ENCODE peak calls at places on chromosome 21, in four cellular contexts. F, E, C and Q are unnamed samples.

GRCh38 chr21:35072960-35073359 is 23.9 kb upstream of the RUNX1 start:
- DNase-seq in F (no peak), E (no peak), C (no peak), Q (no peak)

GRCh38 chr21:35204850-35205564 is 155.9 kb upstream of the RUNX1 start:
- DNase-seq in F (no peak), E (peak; percentile 43), C (no peak), Q (no peak)

GRCh38 chr21:25862112-25862511 is 127.3 kb downstream of the GABPA start:
- DNase-seq in F (no peak), E (no peak), C (no peak), Q (no peak)

GRCh38 chr21:46459356-46460112 is 843 bp downstream of the DIP2A start:
- DNase-seq in F (peak; percentile 48), E (peak; percentile 30), C (peak; percentile 24), Q (peak; percentile 22)

GRCh38 chr21:33975548-33976081 is 60.0 kb upstream of the ATP5PO start:
- DNase-seq in F (no peak), E (peak; percentile 58), C (no peak), Q (no peak)

GRCh38 chr21:40049031-40049958 is 182.1 kb downstream of the PCP4 start:
- DNase-seq in F (no peak), E (peak; percentile 72), C (no peak), Q (no peak)

GRCh38 chr21:14384453-14384852 is 1.5 kb upstream of the HSPA13 start:
- DNase-seq in F (no peak), E (no peak), C (no peak), Q (no peak)

GRCh38 chr21:32726742-32727477 is 903 bp downstream of the SYNJ1 start:
- DNase-seq in F (no peak), E (no peak), C (peak; percentile 37), Q (peak; percentile 30)

GRCh38 chr21:45524756-45525152 is 17.5 kb downstream of the SLC19A1 start:
- DNase-seq in F (no peak), E (no peak), C (no peak), Q (no peak)

GRCh38 chr21:40253112-40253511 is 385.9 kb downstream of the PCP4 start:
- DNase-seq in F (no peak), E (no peak), C (no peak), Q (no peak)